ENCODE peak calls at places on chromosomes 1 and 21, in six cellular contexts. W, B, U, Z, L and T are unnamed samples.
A peak's percentile ranks its signal among the peaks of the same experiment; 100 is the strongest.

GRCh38 chr1:196308171-196308570 is 300.1 kb downstream of the KCNT2 start:
- DNase-seq in W (no peak), B (no peak), U (no peak), Z (no peak), L (no peak), T (no peak)

GRCh38 chr21:39385299-39386145 is 36.6 kb upstream of the HMGN1 start:
- DNase-seq in W (peak; percentile 92), B (no peak), U (peak; percentile 87), Z (peak; percentile 98), L (peak; percentile 82), T (no peak)

GRCh38 chr1:24742090-24742938 is 2.9 kb upstream of the CLIC4 start:
- DNase-seq in W (no peak), B (peak; percentile 56), U (no peak), Z (no peak), L (peak; percentile 38), T (no peak)

GRCh38 chr21:42781150-42781980 is 98.0 kb downstream of the WDR4 start:
- DNase-seq in W (peak; percentile 75), B (peak; percentile 70), U (no peak), Z (peak; percentile 49), L (no peak), T (no peak)

GRCh38 chr1:43049487-43049886 is 90.8 kb upstream of the SLC2A1 start:
- DNase-seq in W (no peak), B (peak; percentile 39), U (no peak), Z (no peak), L (no peak), T (no peak)

GRCh38 chr1:29354511-29355098 is 118.3 kb downstream of the PTPRU start:
- DNase-seq in W (peak; percentile 56), B (no peak), U (no peak), Z (no peak), L (no peak), T (no peak)

GRCh38 chr1:189269011-189269410 is 1208.7 kb downstream of the BRINP3 start:
- DNase-seq in W (no peak), B (no peak), U (no peak), Z (no peak), L (no peak), T (no peak)

GRCh38 chr21:42463861-42464515 is 32.0 kb downstream of the RSPH1 start:
- DNase-seq in W (no peak), B (no peak), U (peak; percentile 68), Z (no peak), L (no peak), T (peak; percentile 91)

GRCh38 chr1:143653403-143653802 is 318.4 kb downstream of the FAM72C start:
- DNase-seq in W (no peak), B (no peak), U (no peak), Z (no peak), L (no peak), T (no peak)

GRCh38 chr21:35215870-35216269 is 166.8 kb upstream of the RUNX1 start:
- DNase-seq in W (no peak), B (no peak), U (no peak), Z (no peak), L (no peak), T (no peak)

GRCh38 chr1:206537141-206537540 is 29.8 kb downstream of the RASSF5 start:
- DNase-seq in W (no peak), B (no peak), U (no peak), Z (no peak), L (no peak), T (no peak)

GRCh38 chr1:9798236-9799130 is 25.3 kb downstream of the CLSTN1 start:
- DNase-seq in W (peak; percentile 23), B (peak; percentile 26), U (no peak), Z (no peak), L (no peak), T (no peak)

GRCh38 chr1:110176299-110176956 is 26.1 kb downstream of the SLC6A17 start:
- DNase-seq in W (no peak), B (peak; percentile 35), U (peak; percentile 61), Z (peak; percentile 56), L (no peak), T (no peak)

GRCh38 chr1:203744008-203744972 is 20.7 kb upstream of the LAX1 start:
- DNase-seq in W (no peak), B (no peak), U (peak; percentile 52), Z (no peak), L (peak; percentile 36), T (peak; percentile 76)

GRCh38 chr21:14366998-14367397 is 15.9 kb downstream of the HSPA13 start:
- DNase-seq in W (no peak), B (no peak), U (no peak), Z (no peak), L (no peak), T (no peak)

GRCh38 chr1:215583185-215583692 is 16.1 kb downstream of the KCTD3 start:
- DNase-seq in W (no peak), B (peak; percentile 17), U (no peak), Z (peak; percentile 30), L (no peak), T (no peak)

GRCh38 chr1:186404454-186405051 is 28.9 kb downstream of the ODR4 start:
- DNase-seq in W (no peak), B (peak; percentile 47), U (no peak), Z (no peak), L (peak; percentile 48), T (peak; percentile 8)

DNA sequence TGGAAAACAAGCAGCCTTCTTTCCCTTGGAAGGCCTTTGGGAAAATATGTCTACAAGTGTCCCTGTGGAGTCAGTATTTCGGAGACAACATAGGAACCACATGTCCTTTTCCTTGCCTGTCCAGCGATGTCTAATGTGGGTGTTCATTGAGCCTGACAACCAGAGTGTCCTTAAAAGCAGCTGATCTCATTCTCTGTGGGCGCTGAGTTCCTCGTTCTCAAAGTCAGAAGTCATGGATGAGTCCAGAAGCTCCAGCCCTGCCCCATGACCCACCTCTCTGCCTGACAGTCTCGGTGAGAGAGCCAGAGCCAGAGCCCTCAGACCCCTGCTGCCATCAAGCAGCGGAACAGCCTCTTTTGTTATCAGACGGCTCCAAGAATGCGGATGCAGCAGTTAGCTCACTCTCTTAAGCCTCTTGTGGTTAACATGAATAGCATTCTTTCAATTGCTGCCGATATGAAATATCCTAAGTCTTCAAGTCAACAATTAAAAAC is 329.2 kb downstream of the TGFB2 start:
- DNase-seq in W (peak; percentile 63), B (peak; percentile 60), U (no peak), Z (peak; percentile 20), L (no peak), T (no peak)
- TF ChIP-seq CTCF in W (peak; percentile 18), B (peak; percentile 25), U (no peak), Z (no peak), L (no peak), T (no peak)

GRCh38 chr1:231075020-231075419 is 35.0 kb upstream of the FAM89A start:
- DNase-seq in W (no peak), B (no peak), U (no peak), Z (peak; percentile 93), L (no peak), T (no peak)

GRCh38 chr1:231072054-231072453 is 32.0 kb upstream of the FAM89A start:
- DNase-seq in W (no peak), B (no peak), U (no peak), Z (no peak), L (no peak), T (no peak)

GRCh38 chr1:231070758-231071443 is 30.8 kb upstream of the FAM89A start:
- DNase-seq in W (no peak), B (no peak), U (no peak), Z (no peak), L (no peak), T (no peak)

GRCh38 chr1:231073311-231073710 is 33.3 kb upstream of the FAM89A start:
- DNase-seq in W (no peak), B (no peak), U (no peak), Z (no peak), L (no peak), T (no peak)

DNA sequence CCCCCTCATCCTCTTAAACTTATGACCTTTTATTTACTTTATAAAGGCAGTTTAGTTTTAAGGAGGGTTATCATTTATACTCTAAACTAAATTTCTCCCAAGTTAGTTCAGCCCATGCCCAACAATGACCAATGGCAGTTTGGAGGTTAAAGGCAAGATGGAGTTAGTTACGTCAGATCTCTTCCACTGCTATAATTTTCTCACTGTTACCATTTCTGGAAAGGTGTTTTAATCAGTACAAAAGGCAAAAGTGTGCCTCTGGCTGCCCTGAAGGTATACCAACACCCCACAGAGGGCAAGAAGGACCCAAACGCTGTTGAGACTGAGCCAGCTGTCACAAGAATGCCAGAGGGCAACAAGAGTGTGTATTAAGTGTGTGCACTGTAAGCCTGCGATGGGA is 32.4 kb upstream of the FAM89A start:
- DNase-seq in W (no peak), B (no peak), U (no peak), Z (peak; percentile 32), L (no peak), T (no peak)
- TF ChIP-seq CTCF in W (no peak), B (no peak), U (no peak), Z (no peak), L (no peak), T (no peak)

GRCh38 chr1:40197656-40198055 is 36.5 kb downstream of the RLF start:
- DNase-seq in W (no peak), B (no peak), U (no peak), Z (no peak), L (no peak), T (no peak)
- TF ChIP-seq CTCF in W (peak; percentile 10), B (no peak), U (no peak), Z (no peak), L (peak; percentile 22), T (no peak)

GRCh38 chr1:229033480-229033879 is 237.4 kb upstream of the RAB4A start:
- DNase-seq in W (no peak), B (no peak), U (no peak), Z (no peak), L (no peak), T (no peak)
- TF ChIP-seq CTCF in W (no peak), B (no peak), U (no peak), Z (no peak), L (no peak), T (no peak)

DNA sequence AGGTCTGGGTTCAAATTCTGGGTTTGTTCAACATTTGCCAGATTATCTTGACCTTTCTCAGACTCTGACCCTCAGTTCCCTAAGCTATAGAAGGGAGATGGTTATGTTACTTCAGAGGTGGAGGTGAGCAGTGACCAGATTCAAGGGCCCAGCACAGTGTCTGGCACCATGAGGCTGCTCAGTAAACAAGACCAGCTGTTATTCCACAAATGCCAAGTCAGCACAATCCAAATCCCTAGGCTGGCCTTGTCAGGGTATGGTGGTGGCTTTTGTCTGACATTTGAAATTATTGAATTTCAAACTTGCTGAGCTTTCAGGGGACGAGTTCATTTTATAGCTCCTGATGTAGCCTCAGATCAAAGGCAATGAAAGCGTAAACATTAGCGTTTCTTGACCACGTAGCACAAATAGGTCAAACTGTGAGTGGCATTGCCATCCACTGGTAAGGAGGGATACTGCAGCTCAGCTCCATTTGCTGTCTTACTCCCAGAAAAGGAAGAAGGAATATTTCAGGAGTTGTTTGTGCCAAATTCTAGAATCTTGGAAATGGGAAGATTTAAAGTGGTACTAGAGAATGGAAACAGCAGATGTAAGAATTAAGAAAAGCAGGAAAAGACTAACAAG is 94.3 kb upstream of the EDN2 start:
- DNase-seq in W (no peak), B (peak; percentile 36), U (no peak), Z (no peak), L (no peak), T (no peak)
- TF ChIP-seq CTCF in W (peak; percentile 38), B (peak; percentile 51), U (peak; percentile 12), Z (peak; percentile 64), L (peak; percentile 22), T (peak; percentile 45)